ENCODE peak calls at places on chromosome 6, in ten cellular contexts. One of them, this sample, is unnamed.

GRCh38 chr6:109308018-109308492 is 74.2 kb downstream of the CD164 start:
- DNase-seq in GM04503: peak
- DNase-seq in activated T-helper 2 cell treated with anti-CD3 and anti-CD28 coated beads, Interferon-gamma antibody, Interleukin-2, Interleukin-4, amounts not matched to agents 10 μg/mL and 5 μg/mL and 100 μg/mL, durations not matched to agents 14 hours and 24 hours and 36 hours: no peak
- DNase-seq in stimulated activated CD4-positive, alpha-beta T cell treated with anti-CD3 and anti-CD28 coated beads, Interleukin-2, amount 100 ng/mL, for 24 hours: peak
- DNase-seq in heart left ventricle: peak
- DNase-seq in tibial nerve: peak
- DNase-seq in iris pigment epithelial cell: peak
- DNase-seq in iPS DF 6.9: no peak
- DNase-seq in astrocyte of the spinal cord: peak
- DNase-seq in kidney tubule cell: peak
- DNase-seq in this sample: peak

GRCh38 chr6:3331498-3331897 is 72.8 kb downstream of the PSMG4 start:
- DNase-seq in astrocyte of the spinal cord: no peak
- DNase-seq in iPS DF 6.9: no peak
- DNase-seq in stimulated activated CD4-positive, alpha-beta T cell treated with anti-CD3 and anti-CD28 coated beads, Interleukin-2, amount 100 ng/mL, for 24 hours: no peak
- DNase-seq in kidney tubule cell: no peak
- DNase-seq in GM04503: no peak
- DNase-seq in tibial nerve: no peak
- DNase-seq in heart left ventricle: no peak
- DNase-seq in iris pigment epithelial cell: no peak
- DNase-seq in activated T-helper 2 cell treated with anti-CD3 and anti-CD28 coated beads, Interferon-gamma antibody, Interleukin-2, Interleukin-4, amounts not matched to agents 10 μg/mL and 5 μg/mL and 100 μg/mL, durations not matched to agents 14 hours and 24 hours and 36 hours: no peak
- DNase-seq in this sample: no peak

GRCh38 chr6:169895926-169896761 is 144.7 kb downstream of the ERMARD start:
- DNase-seq in activated T-helper 2 cell treated with anti-CD3 and anti-CD28 coated beads, Interferon-gamma antibody, Interleukin-2, Interleukin-4, amounts not matched to agents 10 μg/mL and 5 μg/mL and 100 μg/mL, durations not matched to agents 14 hours and 24 hours and 36 hours: no peak
- DNase-seq in heart left ventricle: no peak
- DNase-seq in tibial nerve: no peak
- DNase-seq in astrocyte of the spinal cord: no peak
- DNase-seq in kidney tubule cell: no peak
- DNase-seq in iPS DF 6.9: no peak
- DNase-seq in stimulated activated CD4-positive, alpha-beta T cell treated with anti-CD3 and anti-CD28 coated beads, Interleukin-2, amount 100 ng/mL, for 24 hours: no peak
- DNase-seq in iris pigment epithelial cell: no peak
- DNase-seq in GM04503: no peak
- DNase-seq in this sample: no peak

GRCh38 chr6:45256697-45257695 is 71.1 kb upstream of the RUNX2 start:
- DNase-seq in kidney tubule cell: no peak
- DNase-seq in iris pigment epithelial cell: peak
- DNase-seq in iPS DF 6.9: no peak
- DNase-seq in stimulated activated CD4-positive, alpha-beta T cell treated with anti-CD3 and anti-CD28 coated beads, Interleukin-2, amount 100 ng/mL, for 24 hours: no peak
- DNase-seq in heart left ventricle: no peak
- DNase-seq in activated T-helper 2 cell treated with anti-CD3 and anti-CD28 coated beads, Interferon-gamma antibody, Interleukin-2, Interleukin-4, amounts not matched to agents 10 μg/mL and 5 μg/mL and 100 μg/mL, durations not matched to agents 14 hours and 24 hours and 36 hours: no peak
- DNase-seq in GM04503: no peak
- DNase-seq in astrocyte of the spinal cord: no peak
- DNase-seq in tibial nerve: no peak
- DNase-seq in this sample: peak

GRCh38 chr6:23218751-23219150 is 649.4 kb downstream of the HDGFL1 start:
- DNase-seq in tibial nerve: no peak
- DNase-seq in iris pigment epithelial cell: no peak
- DNase-seq in heart left ventricle: no peak
- DNase-seq in stimulated activated CD4-positive, alpha-beta T cell treated with anti-CD3 and anti-CD28 coated beads, Interleukin-2, amount 100 ng/mL, for 24 hours: no peak
- DNase-seq in GM04503: no peak
- DNase-seq in iPS DF 6.9: peak
- DNase-seq in activated T-helper 2 cell treated with anti-CD3 and anti-CD28 coated beads, Interferon-gamma antibody, Interleukin-2, Interleukin-4, amounts not matched to agents 10 μg/mL and 5 μg/mL and 100 μg/mL, durations not matched to agents 14 hours and 24 hours and 36 hours: no peak
- DNase-seq in astrocyte of the spinal cord: no peak
- DNase-seq in kidney tubule cell: no peak
- DNase-seq in this sample: no peak

GRCh38 chr6:127791779-127792528 is 108.9 kb downstream of the THEMIS start:
- DNase-seq in GM04503: no peak
- DNase-seq in heart left ventricle: no peak
- DNase-seq in iPS DF 6.9: no peak
- DNase-seq in stimulated activated CD4-positive, alpha-beta T cell treated with anti-CD3 and anti-CD28 coated beads, Interleukin-2, amount 100 ng/mL, for 24 hours: no peak
- DNase-seq in activated T-helper 2 cell treated with anti-CD3 and anti-CD28 coated beads, Interferon-gamma antibody, Interleukin-2, Interleukin-4, amounts not matched to agents 10 μg/mL and 5 μg/mL and 100 μg/mL, durations not matched to agents 14 hours and 24 hours and 36 hours: no peak
- DNase-seq in astrocyte of the spinal cord: no peak
- DNase-seq in iris pigment epithelial cell: no peak
- DNase-seq in tibial nerve: no peak
- DNase-seq in kidney tubule cell: no peak
- DNase-seq in this sample: no peak

GRCh38 chr6:93474733-93475179 is 55.4 kb upstream of the EPHA7 start:
- DNase-seq in activated T-helper 2 cell treated with anti-CD3 and anti-CD28 coated beads, Interferon-gamma antibody, Interleukin-2, Interleukin-4, amounts not matched to agents 10 μg/mL and 5 μg/mL and 100 μg/mL, durations not matched to agents 14 hours and 24 hours and 36 hours: no peak
- DNase-seq in kidney tubule cell: no peak
- DNase-seq in tibial nerve: no peak
- DNase-seq in stimulated activated CD4-positive, alpha-beta T cell treated with anti-CD3 and anti-CD28 coated beads, Interleukin-2, amount 100 ng/mL, for 24 hours: no peak
- DNase-seq in heart left ventricle: no peak
- DNase-seq in astrocyte of the spinal cord: no peak
- DNase-seq in iris pigment epithelial cell: no peak
- DNase-seq in GM04503: no peak
- DNase-seq in iPS DF 6.9: no peak
- DNase-seq in this sample: no peak

GRCh38 chr6:133248241-133249001 is 7.3 kb downstream of the EYA4 start:
- DNase-seq in astrocyte of the spinal cord: peak
- DNase-seq in iris pigment epithelial cell: peak
- DNase-seq in iPS DF 6.9: no peak
- DNase-seq in stimulated activated CD4-positive, alpha-beta T cell treated with anti-CD3 and anti-CD28 coated beads, Interleukin-2, amount 100 ng/mL, for 24 hours: no peak
- DNase-seq in GM04503: no peak
- DNase-seq in heart left ventricle: no peak
- DNase-seq in activated T-helper 2 cell treated with anti-CD3 and anti-CD28 coated beads, Interferon-gamma antibody, Interleukin-2, Interleukin-4, amounts not matched to agents 10 μg/mL and 5 μg/mL and 100 μg/mL, durations not matched to agents 14 hours and 24 hours and 36 hours: no peak
- DNase-seq in tibial nerve: no peak
- DNase-seq in kidney tubule cell: no peak
- DNase-seq in this sample: peak

GRCh38 chr6:45537539-45537938 is 159.8 kb upstream of the SUPT3H start:
- DNase-seq in activated T-helper 2 cell treated with anti-CD3 and anti-CD28 coated beads, Interferon-gamma antibody, Interleukin-2, Interleukin-4, amounts not matched to agents 10 μg/mL and 5 μg/mL and 100 μg/mL, durations not matched to agents 14 hours and 24 hours and 36 hours: no peak
- DNase-seq in tibial nerve: no peak
- DNase-seq in kidney tubule cell: no peak
- DNase-seq in GM04503: no peak
- DNase-seq in iris pigment epithelial cell: no peak
- DNase-seq in stimulated activated CD4-positive, alpha-beta T cell treated with anti-CD3 and anti-CD28 coated beads, Interleukin-2, amount 100 ng/mL, for 24 hours: no peak
- DNase-seq in astrocyte of the spinal cord: no peak
- DNase-seq in heart left ventricle: no peak
- DNase-seq in iPS DF 6.9: no peak
- DNase-seq in this sample: no peak

GRCh38 chr6:38110407-38111025 is 291.0 kb downstream of the ZFAND3 start:
- DNase-seq in stimulated activated CD4-positive, alpha-beta T cell treated with anti-CD3 and anti-CD28 coated beads, Interleukin-2, amount 100 ng/mL, for 24 hours: no peak
- DNase-seq in kidney tubule cell: no peak
- DNase-seq in activated T-helper 2 cell treated with anti-CD3 and anti-CD28 coated beads, Interferon-gamma antibody, Interleukin-2, Interleukin-4, amounts not matched to agents 10 μg/mL and 5 μg/mL and 100 μg/mL, durations not matched to agents 14 hours and 24 hours and 36 hours: no peak
- DNase-seq in tibial nerve: no peak
- DNase-seq in heart left ventricle: no peak
- DNase-seq in iris pigment epithelial cell: no peak
- DNase-seq in GM04503: no peak
- DNase-seq in astrocyte of the spinal cord: no peak
- DNase-seq in iPS DF 6.9: no peak
- DNase-seq in this sample: peak

GRCh38 chr6:139364302-139364981 is 10.0 kb downstream of the CITED2 start:
- DNase-seq in activated T-helper 2 cell treated with anti-CD3 and anti-CD28 coated beads, Interferon-gamma antibody, Interleukin-2, Interleukin-4, amounts not matched to agents 10 μg/mL and 5 μg/mL and 100 μg/mL, durations not matched to agents 14 hours and 24 hours and 36 hours: no peak
- DNase-seq in iPS DF 6.9: no peak
- DNase-seq in GM04503: peak
- DNase-seq in iris pigment epithelial cell: peak
- DNase-seq in heart left ventricle: no peak
- DNase-seq in stimulated activated CD4-positive, alpha-beta T cell treated with anti-CD3 and anti-CD28 coated beads, Interleukin-2, amount 100 ng/mL, for 24 hours: no peak
- DNase-seq in astrocyte of the spinal cord: peak
- DNase-seq in tibial nerve: no peak
- DNase-seq in kidney tubule cell: peak
- DNase-seq in this sample: peak

GRCh38 chr6:7900621-7901020 is 10.0 kb downstream of the TXNDC5 start:
- DNase-seq in activated T-helper 2 cell treated with anti-CD3 and anti-CD28 coated beads, Interferon-gamma antibody, Interleukin-2, Interleukin-4, amounts not matched to agents 10 μg/mL and 5 μg/mL and 100 μg/mL, durations not matched to agents 14 hours and 24 hours and 36 hours: no peak
- DNase-seq in kidney tubule cell: no peak
- DNase-seq in stimulated activated CD4-positive, alpha-beta T cell treated with anti-CD3 and anti-CD28 coated beads, Interleukin-2, amount 100 ng/mL, for 24 hours: no peak
- DNase-seq in iPS DF 6.9: no peak
- DNase-seq in tibial nerve: no peak
- DNase-seq in heart left ventricle: no peak
- DNase-seq in iris pigment epithelial cell: no peak
- DNase-seq in astrocyte of the spinal cord: no peak
- DNase-seq in GM04503: no peak
- DNase-seq in this sample: no peak

GRCh38 chr6:33745558-33745957 is 1.1 kb downstream of the IP6K3 start:
- DNase-seq in iPS DF 6.9: no peak
- DNase-seq in GM04503: no peak
- DNase-seq in activated T-helper 2 cell treated with anti-CD3 and anti-CD28 coated beads, Interferon-gamma antibody, Interleukin-2, Interleukin-4, amounts not matched to agents 10 μg/mL and 5 μg/mL and 100 μg/mL, durations not matched to agents 14 hours and 24 hours and 36 hours: no peak
- DNase-seq in iris pigment epithelial cell: peak
- DNase-seq in astrocyte of the spinal cord: peak
- DNase-seq in stimulated activated CD4-positive, alpha-beta T cell treated with anti-CD3 and anti-CD28 coated beads, Interleukin-2, amount 100 ng/mL, for 24 hours: no peak
- DNase-seq in kidney tubule cell: peak
- DNase-seq in tibial nerve: no peak
- DNase-seq in heart left ventricle: no peak
- DNase-seq in this sample: no peak

GRCh38 chr6:21522773-21523490 is 70.6 kb upstream of the SOX4 start:
- DNase-seq in astrocyte of the spinal cord: no peak
- DNase-seq in stimulated activated CD4-positive, alpha-beta T cell treated with anti-CD3 and anti-CD28 coated beads, Interleukin-2, amount 100 ng/mL, for 24 hours: no peak
- DNase-seq in kidney tubule cell: no peak
- DNase-seq in tibial nerve: no peak
- DNase-seq in activated T-helper 2 cell treated with anti-CD3 and anti-CD28 coated beads, Interferon-gamma antibody, Interleukin-2, Interleukin-4, amounts not matched to agents 10 μg/mL and 5 μg/mL and 100 μg/mL, durations not matched to agents 14 hours and 24 hours and 36 hours: no peak
- DNase-seq in heart left ventricle: no peak
- DNase-seq in GM04503: no peak
- DNase-seq in iPS DF 6.9: peak
- DNase-seq in iris pigment epithelial cell: no peak
- DNase-seq in this sample: no peak

GRCh38 chr6:169092375-169092774 is 161.3 kb downstream of the THBS2 start:
- DNase-seq in stimulated activated CD4-positive, alpha-beta T cell treated with anti-CD3 and anti-CD28 coated beads, Interleukin-2, amount 100 ng/mL, for 24 hours: no peak
- DNase-seq in kidney tubule cell: peak
- DNase-seq in tibial nerve: no peak
- DNase-seq in heart left ventricle: no peak
- DNase-seq in GM04503: no peak
- DNase-seq in iPS DF 6.9: no peak
- DNase-seq in iris pigment epithelial cell: peak
- DNase-seq in activated T-helper 2 cell treated with anti-CD3 and anti-CD28 coated beads, Interferon-gamma antibody, Interleukin-2, Interleukin-4, amounts not matched to agents 10 μg/mL and 5 μg/mL and 100 μg/mL, durations not matched to agents 14 hours and 24 hours and 36 hours: no peak
- DNase-seq in astrocyte of the spinal cord: no peak
- DNase-seq in this sample: peak